ENCODE peak calls at places on chromosomes 6 and 20, in nine cellular contexts. H is OCI-LY7, D is ovary, P is uterus, W is stomach, C is transverse colon, Z is heart right ventricle, S is HepG2, Q is Karpas-422. L is an unnamed sample.

GRCh38 chr20:23141450-23142161 is 55.5 kb upstream of the CD93 start:
- DNase-seq in H (no peak), D (peak; percentile 75), P (no peak), W (no peak), C (no peak), Z (no peak), S (peak; percentile 35), Q (no peak), L (no peak)

GRCh38 chr20:63009988-63010769 is 3.4 kb upstream of the BHLHE23 start:
- DNase-seq in H (no peak), D (no peak), P (no peak), W (peak; percentile 43), C (peak; percentile 73), Z (no peak), S (no peak), Q (peak; percentile 60), L (no peak)

GRCh38 chr20:48194578-48194977 is 409.3 kb upstream of the SULF2 start:
- DNase-seq in H (no peak), D (no peak), P (no peak), W (no peak), C (no peak), Z (no peak), S (no peak), Q (no peak), L (no peak)

GRCh38 chr6:87923389-87924050 is 124.1 kb upstream of the SPACA1 start:
- DNase-seq in H (peak; percentile 72), D (no peak), P (no peak), W (no peak), C (no peak), Z (no peak), S (no peak), Q (peak; percentile 59), L (no peak)

GRCh38 chr6:5645903-5646302 is 360.8 kb downstream of the NRN1 start:
- DNase-seq in H (no peak), D (no peak), P (no peak), W (no peak), C (no peak), Z (no peak), S (no peak), Q (no peak), L (no peak)

GRCh38 chr20:958936-959815 is 42.9 kb downstream of the RSPO4 start:
- DNase-seq in H (no peak), D (no peak), P (no peak), W (no peak), C (no peak), Z (no peak), S (no peak), Q (no peak), L (no peak)

GRCh38 chr6:163901681-163902080 is 487.2 kb downstream of the QKI start:
- DNase-seq in H (no peak), D (no peak), P (no peak), W (no peak), C (no peak), Z (no peak), S (no peak), Q (no peak), L (no peak)

GRCh38 chr6:53148684-53149083 is at the start of gene GCM1:
- DNase-seq in H (no peak), D (no peak), P (no peak), W (no peak), C (peak; percentile 17), Z (no peak), S (peak; percentile 41), Q (no peak), L (no peak)

GRCh38 chr6:150981095-150981494 is 115.6 kb downstream of the MTHFD1L start:
- DNase-seq in H (peak; percentile 69), D (no peak), P (no peak), W (no peak), C (no peak), Z (peak; percentile 34), S (no peak), Q (peak; percentile 85), L (no peak)

GRCh38 chr20:46757754-46758678 is 48.6 kb downstream of the SLC2A10 start:
- DNase-seq in H (peak; percentile 82), D (no peak), P (peak; percentile 55), W (peak; percentile 66), C (peak; percentile 51), Z (peak; percentile 35), S (peak; percentile 59), Q (peak; percentile 90), L (peak; percentile 45)

GRCh38 chr6:69796081-69796626 is 656 bp downstream of the LMBRD1 start:
- DNase-seq in H (peak; percentile 69), D (no peak), P (no peak), W (peak; percentile 69), C (peak; percentile 67), Z (peak; percentile 10), S (peak; percentile 56), Q (peak; percentile 74), L (peak; percentile 43)

GRCh38 chr20:43957392-43957791 is 42.7 kb downstream of the TOX2 start:
- DNase-seq in H (no peak), D (no peak), P (no peak), W (no peak), C (no peak), Z (no peak), S (no peak), Q (no peak), L (no peak)

GRCh38 chr20:57513199-57513598 is 11.7 kb downstream of the CTCFL start:
- DNase-seq in H (no peak), D (no peak), P (no peak), W (no peak), C (no peak), Z (no peak), S (no peak), Q (no peak), L (no peak)

GRCh38 chr6:145290122-145290521 is 445.2 kb downstream of the EPM2A start:
- DNase-seq in H (no peak), D (no peak), P (no peak), W (no peak), C (no peak), Z (no peak), S (no peak), Q (peak; percentile 32), L (no peak)

GRCh38 chr20:49318430-49319203 is 40.8 kb upstream of the ZNFX1 start:
- DNase-seq in H (no peak), D (no peak), P (no peak), W (no peak), C (no peak), Z (no peak), S (no peak), Q (no peak), L (no peak)

GRCh38 chr6:97021194-97021593 is 96.7 kb downstream of the KLHL32 start:
- DNase-seq in H (no peak), D (no peak), P (no peak), W (no peak), C (no peak), Z (no peak), S (no peak), Q (no peak), L (no peak)

GRCh38 chr6:6891949-6892461 is 215.8 kb upstream of the RREB1 start:
- DNase-seq in H (no peak), D (no peak), P (no peak), W (no peak), C (no peak), Z (no peak), S (no peak), Q (no peak), L (no peak)

GRCh38 chr6:46105568-46105967 is 24.2 kb upstream of the ENPP4 start:
- DNase-seq in H (no peak), D (no peak), P (no peak), W (no peak), C (no peak), Z (no peak), S (peak; percentile 9), Q (no peak), L (no peak)

GRCh38 chr6:26196846-26197683 is 109.8 kb downstream of the HFE start:
- DNase-seq in H (peak; percentile 96), D (peak; percentile 81), P (peak; percentile 66), W (peak; percentile 75), C (peak; percentile 84), Z (peak; percentile 83), S (peak; percentile 93), Q (peak; percentile 95), L (no peak)

GRCh38 chr20:37358366-37359150 is 12.6 kb downstream of the SRC start:
- DNase-seq in H (no peak), D (peak; percentile 40), P (no peak), W (peak; percentile 57), C (no peak), Z (no peak), S (no peak), Q (no peak), L (no peak)

GRCh38 chr20:37357481-37358365 is 11.8 kb downstream of the SRC start:
- DNase-seq in H (no peak), D (no peak), P (no peak), W (no peak), C (no peak), Z (no peak), S (no peak), Q (peak; percentile 70), L (no peak)

GRCh38 chr20:37360515-37361115 is 14.7 kb downstream of the SRC start:
- DNase-seq in H (no peak), D (no peak), P (no peak), W (no peak), C (no peak), Z (no peak), S (no peak), Q (no peak), L (no peak)

GRCh38 chr20:37359836-37360235 is 13.9 kb downstream of the SRC start:
- DNase-seq in H (no peak), D (no peak), P (no peak), W (no peak), C (no peak), Z (no peak), S (no peak), Q (no peak), L (no peak)

GRCh38 chr20:37359331-37359730 is 13.4 kb downstream of the SRC start:
- DNase-seq in H (no peak), D (no peak), P (no peak), W (no peak), C (no peak), Z (no peak), S (no peak), Q (no peak), L (no peak)
- H3K4me3 ChIP-seq in H (no peak overlapping the region), D (no peak overlapping the region), P (no peak overlapping the region), W (no peak overlapping the region), C (no peak overlapping the region), Z (no peak overlapping the region), S (no peak overlapping the region), Q (no peak overlapping the region), L (no peak overlapping the region)

GRCh38 chr6:85866758-85867401 is 224.2 kb upstream of the SYNCRIP start:
- DNase-seq in H (no peak), D (no peak), P (no peak), W (no peak), C (no peak), Z (no peak), S (no peak), Q (peak; percentile 17), L (no peak)
- H3K27ac ChIP-seq in H (no peak overlapping the region), D (peak overlapping the region; percentile 78), P (peak overlapping the region; percentile 81), W (peak overlapping the region; percentile 72), C (peak overlapping the region; percentile 54), Z (no peak overlapping the region), S (no peak overlapping the region), Q (no peak overlapping the region), L (no peak overlapping the region)

GRCh38 chr6:15243994-15244604 is 1.8 kb upstream of the JARID2 start:
- DNase-seq in H (no peak), D (peak; percentile 32), P (peak; percentile 18), W (no peak), C (no peak), Z (no peak), S (no peak), Q (no peak), L (no peak)
- H3K36me3 ChIP-seq in H (no peaks in the 10 kb centered on the region), D (no peaks in the 10 kb centered on the region), P (no peaks in the 10 kb centered on the region), W (no peaks in the 10 kb centered on the region), C (no peaks in the 10 kb centered on the region), Z (no peaks in the 10 kb centered on the region), S (no peaks in the 10 kb centered on the region), Q (no peaks in the 10 kb centered on the region), L (no peaks in the 10 kb centered on the region)

GRCh38 chr20:45343867-45344721 is 4.1 kb downstream of the SDC4 start:
- DNase-seq in H (no peak), D (no peak), P (peak; percentile 70), W (peak; percentile 68), C (peak; percentile 76), Z (no peak), S (peak; percentile 97), Q (no peak), L (peak; percentile 63)
- H3K4me3 ChIP-seq in H (no peak overlapping the region), D (no peak overlapping the region), P (no peak overlapping the region), W (peak overlapping the region; percentile 71), C (peak overlapping the region; percentile 9), Z (peak overlapping the region; percentile 20), S (peak overlapping the region; percentile 54), Q (no peak overlapping the region), L (no peak overlapping the region)

L was measured in lung.